ENCODE peak calls at places on chromosomes 6 and 20, in seven cellular contexts. Z is HepG2, O is psoas muscle, I is pancreas, P is tibial artery, S is GM12878, B is upper lobe of right lung. X is an unnamed sample. For H3K4me1, the result is how much of the 10 kb centered on the place peaks cover.

GRCh38 chr6:46288863-46289262 is 118.1 kb upstream of the ENPP5 start:
- DNase-seq in O (no peak), S (no peak), Z (no peak), B (no peak), P (no peak), I (no peak), X (no peak)

GRCh38 chr20:57781901-57782300 is 72.1 kb upstream of the PMEPA1 start:
- DNase-seq in Z (no peak), P (no peak), S (no peak), I (no peak), O (no peak), B (no peak), X (no peak)

GRCh38 chr6:116500969-116501433 is 10.4 kb upstream of the CALHM5 start:
- DNase-seq in B (no peak), O (no peak), S (no peak), Z (no peak), I (no peak), P (no peak), X (no peak)

GRCh38 chr20:59836768-59837167 is 96.7 kb downstream of the SYCP2 start:
- DNase-seq in B (no peak), I (no peak), P (no peak), O (no peak), S (no peak), Z (no peak), X (no peak)

GRCh38 chr6:119536666-119537065 is 187.1 kb upstream of the MAN1A1 start:
- DNase-seq in S (no peak), P (no peak), Z (no peak), I (no peak), B (no peak), O (no peak), X (no peak)

GRCh38 chr6:43702522-43703440 is 15.2 kb upstream of the MRPS18A start:
- DNase-seq in P (peak), O (peak), Z (peak), B (peak), S (no peak), I (peak), X (no peak)

GRCh38 chr20:63186528-63187316 is 29.2 kb downstream of the YTHDF1 start:
- DNase-seq in P (no peak), B (no peak), I (no peak), S (no peak), O (no peak), Z (peak), X (no peak)

GRCh38 chr6:40856271-40856670 is 182.8 kb downstream of the UNC5CL start:
- DNase-seq in I (no peak), O (no peak), P (no peak), B (no peak), Z (no peak), S (no peak), X (no peak)

GRCh38 chr6:26592649-26593048 is 4.1 kb upstream of the ABT1 start:
- DNase-seq in Z (peak), O (no peak), P (no peak), B (no peak), I (no peak), S (no peak), X (no peak)

GRCh38 chr20:50729925-50730764 is 1.2 kb upstream of the PARD6B start:
- DNase-seq in I (no peak), Z (peak), B (no peak), S (no peak), O (no peak), P (no peak), X (no peak)

GRCh38 chr6:130000526-130001228 is 17.7 kb upstream of the L3MBTL3 start:
- DNase-seq in S (no peak), Z (no peak), I (no peak), B (no peak), O (no peak), P (no peak), X (no peak)

GRCh38 chr6:7673063-7673536 is 52.8 kb upstream of the BMP6 start:
- DNase-seq in P (peak), S (no peak), O (peak), I (no peak), Z (no peak), B (peak), X (no peak)

GRCh38 chr20:61608275-61609085 is 356.4 kb downstream of the CDH4 start:
- DNase-seq in Z (peak), S (no peak), O (no peak), P (no peak), B (no peak), I (no peak), X (no peak)

GRCh38 chr6:75081047-75081446 is 124.8 kb downstream of the COL12A1 start:
- DNase-seq in I (no peak), S (no peak), P (no peak), O (no peak), Z (no peak), B (no peak), X (no peak)

GRCh38 chr6:47187883-47188587 is 121.7 kb downstream of the TNFRSF21 start:
- DNase-seq in O (no peak), P (no peak), B (no peak), I (no peak), S (no peak), Z (peak), X (no peak)

GRCh38 chr6:56938634-56939294 is 16.1 kb upstream of the BEND6 start:
- DNase-seq in Z (peak), P (peak), S (no peak), O (peak), B (no peak), I (no peak), X (no peak)

GRCh38 chr6:89146748-89147715 is 1.2 kb downstream of the PM20D2 start:
- DNase-seq in I (no peak), O (no peak), S (no peak), P (no peak), Z (peak), B (no peak), X (no peak)

GRCh38 chr6:166504100-166504499 is 82.4 kb downstream of the RAMACL start:
- DNase-seq in S (no peak), I (no peak), Z (no peak), B (no peak), O (no peak), P (no peak), X (no peak)

GRCh38 chr20:31606928-31607639 is 2.0 kb downstream of the ID1 start:
- DNase-seq in S (no peak), I (no peak), Z (peak), B (peak), P (no peak), O (peak), X (no peak)

GRCh38 chr20:605237-605636 is 4.9 kb downstream of the TCF15 start:
- DNase-seq in O (no peak), P (no peak), I (no peak), S (no peak), Z (no peak), B (no peak), X (no peak)
- H3K4me1 ChIP-seq in O (under half), P (under half), I (under half), S (under half), Z (under half), B (under half), X (under half)

GRCh38 chr6:157859775-157860504 is 36.9 kb downstream of the SNX9 start:
- DNase-seq in B (no peak), S (no peak), I (no peak), Z (peak), O (no peak), P (no peak), X (no peak)
- H3K4me3 ChIP-seq in B (no peak), S (no peak), I (no peak), Z (no peak), O (no peak), P (no peak), X (no peak)

GRCh38 chr6:90231308-90231707 is 65.3 kb downstream of the BACH2 start:
- DNase-seq in S (no peak), Z (no peak), I (no peak), O (no peak), B (no peak), P (no peak), X (no peak)

GRCh38 chr6:90237350-90237990 is 59.2 kb downstream of the BACH2 start:
- DNase-seq in Z (no peak), O (no peak), I (no peak), B (no peak), P (no peak), S (no peak), X (no peak)

GRCh38 chr6:90231798-90232197 is 64.8 kb downstream of the BACH2 start:
- DNase-seq in O (no peak), Z (no peak), S (no peak), I (no peak), B (no peak), P (no peak), X (no peak)

GRCh38 chr6:90230547-90231240 is 65.9 kb downstream of the BACH2 start:
- DNase-seq in Z (no peak), B (no peak), S (no peak), O (no peak), P (no peak), I (no peak), X (no peak)

DNA sequence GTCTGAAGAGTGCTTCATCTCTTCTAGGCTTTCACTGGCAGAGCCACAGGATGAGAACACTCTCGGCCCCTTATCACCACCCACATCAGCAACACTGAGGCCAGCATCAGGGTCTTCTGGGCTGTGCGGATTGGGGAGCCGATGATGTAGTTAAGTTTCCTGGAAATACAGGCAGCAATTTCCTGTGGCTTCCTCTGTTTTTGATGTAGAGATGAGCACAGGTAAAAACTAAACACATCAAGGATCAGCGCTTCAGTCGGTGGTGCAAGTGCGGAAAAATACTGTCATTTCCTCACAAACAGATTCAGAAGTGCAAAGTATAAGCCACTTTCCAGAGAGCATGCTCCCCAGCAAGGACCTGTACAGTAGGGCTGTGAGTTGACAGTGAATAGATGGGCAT is 62.6 kb downstream of the BACH2 start:
- DNase-seq in P (no peak), O (no peak), B (no peak), S (no peak), I (no peak), Z (no peak), X (no peak)
- H3K4me1 ChIP-seq in P (under half), O (half or more), B (under half), S (under half), I (under half), Z (under half), X (under half)

DNA sequence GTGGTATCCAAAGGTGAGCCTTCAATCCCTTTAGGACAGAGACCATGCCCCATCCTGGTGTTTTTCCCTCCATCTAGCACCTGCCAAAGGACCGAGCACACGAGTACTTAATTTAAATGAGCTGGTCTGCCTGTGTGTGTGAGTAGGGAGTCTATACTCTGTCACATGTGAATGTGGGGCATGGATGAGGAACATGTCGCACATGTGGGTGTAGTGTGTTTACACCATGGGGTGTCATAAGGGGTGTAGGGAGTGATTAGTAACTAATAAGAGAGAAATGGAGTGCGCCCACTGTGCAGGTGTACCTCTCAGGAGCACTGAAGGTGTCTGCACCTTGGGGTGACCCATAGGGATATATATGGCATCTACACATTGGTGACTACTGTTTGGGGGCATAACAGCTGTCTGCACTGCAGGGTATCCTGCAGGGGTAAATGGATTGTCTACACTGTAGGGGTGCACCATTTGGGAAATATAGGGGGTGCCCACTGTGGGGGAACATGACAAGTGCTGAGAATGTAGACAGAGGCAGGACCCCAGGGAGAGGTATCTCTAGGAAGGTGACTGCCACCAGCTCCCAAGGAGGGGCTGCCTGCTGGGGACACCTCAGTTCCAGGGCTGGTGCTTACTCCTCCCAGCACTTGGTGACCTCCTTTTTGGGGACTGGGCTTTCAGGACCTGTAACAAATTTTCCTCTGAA is 53.5 kb downstream of the EBF4 start:
- DNase-seq in I (no peak), S (no peak), Z (no peak), P (no peak), B (no peak), O (no peak), X (no peak)
- H3K4me3 ChIP-seq in I (no peak), S (no peak), Z (no peak), P (no peak), B (no peak), O (no peak), X (no peak)

X was measured in esophagus squamous epithelium.